ENCODE peak calls at places on chromosome 20, in four cellular contexts. O is NB4, E is HCT116, F is A549. G is an unnamed sample.

GRCh38 chr20:59958123-59958522 is at the start of gene CDH26:
- DNase-seq in O (no peak), F (no peak), E (no peak), G (no peak)

GRCh38 chr20:44247676-44248419 is 740 bp downstream of the GDAP1L1 start:
- DNase-seq in F (peak; percentile 35), O (peak; percentile 71), E (no peak), G (no peak)

GRCh38 chr20:56437196-56437960 is 25.3 kb downstream of the CASS4 start:
- DNase-seq in F (no peak), O (no peak), E (no peak), G (no peak)

GRCh38 chr20:14307956-14308355 is 29.5 kb downstream of the FLRT3 start:
- DNase-seq in E (no peak), F (no peak), O (no peak), G (no peak)

GRCh38 chr20:43040427-43040826 is 149.3 kb downstream of the PTPRT start:
- DNase-seq in E (no peak), O (peak; percentile 68), F (peak; percentile 5), G (no peak)

GRCh38 chr20:20815711-20816455 is 103.4 kb upstream of the RALGAPA2 start:
- DNase-seq in E (no peak), F (no peak), O (no peak), G (no peak)

GRCh38 chr20:58647814-58648501 is 3.1 kb upstream of the STX16 start:
- DNase-seq in F (no peak), O (no peak), E (no peak), G (no peak)

GRCh38 chr20:14189794-14190402 is 147.5 kb downstream of the FLRT3 start:
- DNase-seq in O (peak; percentile 37), F (peak; percentile 69), E (peak; percentile 31), G (no peak)

DNA sequence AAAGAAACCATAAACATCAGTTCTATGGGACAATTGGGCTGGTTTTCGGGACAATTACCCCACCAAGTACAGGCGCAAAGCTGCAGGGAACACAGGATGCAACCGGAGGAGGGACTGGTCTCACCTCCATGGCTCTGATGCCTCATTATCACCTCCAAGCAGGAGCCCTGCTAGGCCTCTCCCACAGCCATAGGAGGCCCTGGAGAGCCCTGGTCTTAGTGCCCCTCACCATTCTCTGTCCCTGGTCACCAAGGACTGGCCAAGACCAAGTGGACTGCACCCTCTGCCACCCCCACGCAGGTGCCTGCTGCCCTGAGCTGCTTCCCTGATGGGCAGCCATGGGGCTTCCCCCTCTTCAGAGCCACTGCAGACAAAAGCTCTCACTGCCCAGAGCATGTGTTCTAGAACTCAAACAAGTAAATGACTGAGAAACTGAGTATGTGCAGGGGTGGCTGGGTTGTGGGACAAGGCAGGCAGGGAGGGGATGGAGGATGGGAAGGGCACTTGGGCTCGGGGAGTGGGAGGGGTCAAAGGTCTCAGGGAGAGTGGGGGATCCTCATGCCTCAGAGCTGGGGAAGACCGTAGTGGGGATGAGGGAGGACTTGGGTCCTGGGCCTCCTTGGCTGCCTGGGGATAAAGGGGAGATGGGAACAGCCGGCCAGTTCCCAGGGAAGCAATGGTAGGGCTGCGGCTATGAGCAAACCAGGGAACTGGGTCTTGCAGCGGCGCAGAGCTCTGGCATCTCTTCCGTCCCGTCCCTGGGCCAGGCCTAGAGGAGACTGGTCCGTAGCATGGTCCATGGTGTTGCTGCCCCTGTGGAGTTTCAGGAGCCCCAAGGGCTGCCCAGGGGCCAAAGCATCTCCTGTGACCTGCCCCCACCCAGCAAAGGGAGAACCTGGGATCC is 435.1 kb downstream of the PREX1 start:
- DNase-seq in F (no peak), O (no peak), E (no peak), G (no peak)
- H3K4me3 ChIP-seq in F (no peak overlapping the region), O (no peak overlapping the region), E (no peak overlapping the region), G (no peak overlapping the region)

DNA sequence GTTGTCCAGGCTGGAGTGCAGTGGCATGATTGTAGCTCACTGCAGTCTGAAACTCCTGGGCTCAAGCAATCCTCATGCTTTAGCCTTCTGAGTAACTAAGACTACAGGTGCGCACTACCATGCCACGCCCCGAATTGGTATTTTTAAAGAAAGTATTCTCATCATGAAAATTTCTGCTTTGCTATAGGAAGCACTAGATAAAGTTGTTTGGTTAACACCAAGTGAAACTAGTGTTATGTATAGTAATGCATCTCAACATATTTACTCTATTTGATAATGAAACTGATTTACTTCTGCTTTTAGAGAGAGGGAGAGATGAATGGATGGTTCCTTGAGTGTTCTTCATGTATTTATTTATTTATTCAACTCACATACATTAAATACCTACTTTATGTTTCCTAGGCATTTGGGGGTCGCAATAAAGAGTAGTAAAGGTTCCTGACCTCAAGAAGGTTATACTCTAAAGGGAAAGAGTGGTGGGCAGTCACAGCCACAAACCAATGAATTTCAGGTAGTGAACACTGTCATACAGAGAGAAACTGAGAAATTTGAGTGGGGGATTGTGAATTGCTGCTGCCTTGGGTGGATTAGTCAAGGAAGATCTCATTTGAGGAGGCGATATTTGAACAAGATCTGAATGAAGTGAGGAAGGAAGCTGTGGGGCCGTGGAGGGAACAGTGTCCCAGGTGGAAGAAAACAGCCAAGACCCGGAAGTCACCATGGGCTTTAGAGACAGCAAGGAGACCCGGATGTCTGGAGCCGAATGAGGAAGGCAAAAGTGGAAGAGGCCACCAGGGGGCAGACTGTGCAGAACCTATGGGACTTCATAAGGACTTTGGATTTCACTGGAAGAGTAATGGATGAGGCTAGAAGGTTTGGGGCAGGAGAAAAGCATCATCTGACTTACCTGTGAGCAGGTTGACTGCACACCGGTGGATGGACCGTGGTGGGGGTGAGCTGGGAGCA is 185.6 kb downstream of the TSHZ2 start:
- DNase-seq in E (peak; percentile 72), O (peak; percentile 75), F (peak; percentile 77), G (no peak)
- TF ChIP-seq CTCF in E (peak; percentile 37), O (peak; percentile 76), F (peak; percentile 15), G (no peak)

DNA sequence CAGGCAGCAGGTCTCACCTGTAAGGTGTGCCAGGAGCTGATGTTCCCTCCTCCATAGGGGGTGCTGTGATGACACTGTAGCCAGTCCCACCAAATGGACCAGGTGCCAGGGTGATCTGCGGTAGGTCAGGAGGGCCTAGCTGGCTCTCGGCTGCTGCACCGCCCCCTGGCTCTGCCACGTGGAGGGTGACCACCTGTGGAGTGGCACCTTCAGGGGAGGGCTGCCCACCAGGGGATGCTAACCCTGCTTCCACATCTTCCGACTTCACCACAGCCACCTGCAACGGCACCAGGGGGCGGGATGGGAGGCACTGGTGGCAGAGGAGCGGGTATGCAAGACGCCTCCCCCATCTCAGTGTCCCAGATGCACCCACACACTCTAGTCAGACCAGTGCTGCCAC is 18.3 kb downstream of the ZNF335 start:
- DNase-seq in O (no peak), F (no peak), E (no peak), G (peak; percentile 76)
- TF ChIP-seq POLR2A in O (no peak), F (no peak), E (no peak), G (no peak)

DNA sequence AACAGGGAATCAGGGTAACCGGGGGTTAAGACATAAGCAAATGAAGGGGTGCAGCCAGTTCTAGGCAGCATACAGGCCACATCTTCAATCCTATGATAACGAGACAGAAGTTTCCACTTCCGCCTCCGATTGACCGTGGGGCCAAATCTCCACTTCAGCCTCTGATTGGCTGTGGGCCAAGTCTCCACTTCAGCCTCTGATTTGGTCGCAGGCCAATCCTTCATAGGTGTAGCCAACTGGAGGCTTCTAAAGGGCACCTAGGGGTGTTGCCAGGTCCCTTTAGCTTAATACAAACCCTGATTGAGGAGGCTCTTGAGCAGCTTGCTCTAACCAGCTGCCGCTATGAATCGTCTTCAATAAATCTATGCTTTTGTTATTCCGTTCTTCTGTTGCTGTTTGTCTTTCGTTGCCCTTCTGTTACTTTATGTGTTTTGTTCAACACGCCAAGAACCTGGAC is 2.1 kb upstream of the ERGIC3 start:
- DNase-seq in F (peak; percentile 19), E (no peak), O (no peak), G (no peak)
- H3K4me3 ChIP-seq in F (no peak overlapping the region), E (no peak overlapping the region), O (no peak overlapping the region), G (no peak overlapping the region)